ENCODE peak calls at places on chromosomes 5 and 9, in six cellular contexts. K is HCT116, X is body of pancreas, J is OCI-LY7, S is prostate gland, W is aorta. Q is an unnamed sample.

GRCh38 chr9:130536594-130537215 is 42.7 kb upstream of the FUBP3 start:
- DNase-seq in J (no peak), K (no peak), X (no peak), W (no peak), S (no peak), Q (no peak)

GRCh38 chr5:55484531-55484930 is 50.2 kb downstream of the PLPP1 start:
- DNase-seq in X (no peak), S (no peak), W (no peak), K (no peak), J (no peak), Q (peak; percentile 82)

GRCh38 chr9:129482521-129483466 is 138.1 kb downstream of the C9orf50 start:
- DNase-seq in K (no peak), W (peak; percentile 93), S (peak; percentile 88), J (no peak), X (peak; percentile 93), Q (no peak)

GRCh38 chr5:156835905-156836304 is 14.2 kb upstream of the PPP1R2B start:
- DNase-seq in W (no peak), K (peak; percentile 10), S (no peak), X (no peak), J (peak; percentile 81), Q (no peak)

GRCh38 chr5:1009359-1010180 is 968 bp downstream of the NKD2 start:
- DNase-seq in W (peak; percentile 37), K (no peak), J (no peak), X (peak; percentile 10), S (no peak), Q (no peak)

GRCh38 chr9:35191105-35191504 is 29.3 kb downstream of the UNC13B start:
- DNase-seq in S (no peak), X (no peak), W (no peak), K (no peak), J (no peak), Q (no peak)

GRCh38 chr5:27275353-27275752 is 237.0 kb upstream of the CDH9 start:
- DNase-seq in W (no peak), J (no peak), S (no peak), X (no peak), K (no peak), Q (no peak)

GRCh38 chr5:143002459-143003327 is 232.5 kb downstream of the ARHGAP26 start:
- DNase-seq in X (no peak), K (no peak), W (peak; percentile 67), S (no peak), J (peak; percentile 91), Q (no peak)

GRCh38 chr5:130316971-130317421 is 412.7 kb downstream of the CHSY3 start:
- DNase-seq in W (no peak), J (no peak), X (no peak), K (no peak), S (no peak), Q (no peak)

GRCh38 chr5:180803181-180804128 is 849 bp upstream of the MGAT1 start:
- DNase-seq in X (no peak), S (peak; percentile 59), J (peak; percentile 88), W (peak; percentile 94), K (no peak), Q (no peak)

GRCh38 chr5:119795768-119796167 is 166.4 kb downstream of the FAM170A start:
- DNase-seq in J (no peak), W (no peak), S (no peak), X (no peak), K (no peak), Q (no peak)

GRCh38 chr9:77384406-77384805 is 207.1 kb downstream of the VPS13A start:
- DNase-seq in J (no peak), S (no peak), X (no peak), W (no peak), K (no peak), Q (no peak)

GRCh38 chr9:98024702-98025101 is 31.8 kb upstream of the NANS start:
- DNase-seq in K (no peak), S (no peak), J (no peak), W (no peak), X (no peak), Q (no peak)

GRCh38 chr5:93017854-93018253 is 563.2 kb downstream of the NR2F1-AS1 start:
- DNase-seq in K (no peak), S (no peak), W (no peak), J (no peak), X (no peak), Q (no peak)

GRCh38 chr5:97022898-97023297 is 87.0 kb downstream of the LNPEP start:
- DNase-seq in J (no peak), X (no peak), W (no peak), S (no peak), K (no peak), Q (no peak)

GRCh38 chr5:78993165-78993564 is 8.1 kb upstream of the ARSB start:
- DNase-seq in J (no peak), S (no peak), W (no peak), X (no peak), K (no peak), Q (no peak)

GRCh38 chr9:81268048-81268447 is 421.3 kb downstream of the TLE1 start:
- DNase-seq in X (no peak), J (no peak), K (no peak), W (no peak), S (no peak), Q (no peak)

GRCh38 chr5:132002701-132003100 is 8.8 kb downstream of the ACSL6 start:
- DNase-seq in J (no peak), K (no peak), S (no peak), W (peak; percentile 20), X (no peak), Q (no peak)

GRCh38 chr9:77541600-77541999 is 106.5 kb downstream of the GNA14 start:
- DNase-seq in S (no peak), W (no peak), J (no peak), K (no peak), X (no peak), Q (no peak)

GRCh38 chr9:78874056-78874455 is 577.1 kb downstream of the PSAT1 start:
- DNase-seq in J (no peak), W (no peak), K (no peak), X (no peak), S (no peak), Q (no peak)

DNA sequence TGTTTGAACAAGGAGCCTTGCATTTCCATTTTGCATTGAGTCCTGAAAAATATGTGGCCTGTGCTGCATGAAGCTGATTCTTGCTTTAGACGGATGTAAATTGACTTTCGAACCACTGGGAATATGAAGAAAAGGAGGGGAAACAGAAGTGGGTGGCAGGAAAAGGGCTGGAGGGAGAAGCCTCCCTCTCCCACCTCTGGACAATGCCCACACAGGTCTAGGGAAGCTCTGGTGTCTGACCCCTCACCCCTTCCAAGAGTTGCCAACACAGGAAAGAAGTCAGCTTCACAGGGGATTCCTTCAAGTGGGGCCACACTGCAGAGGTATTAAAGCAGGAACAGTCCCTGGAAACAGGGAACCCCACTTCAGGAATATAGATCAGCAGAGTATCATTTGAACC is 52.2 kb downstream of the ZNF366 start:
- DNase-seq in S (no peak), W (no peak), K (no peak), X (no peak), J (no peak), Q (no peak)
- H3K4me1 ChIP-seq in S (peaks cover 10% of the 10 kb centered on the region), W (peaks cover 3% of the 10 kb centered on the region), K (peaks cover 13% of the 10 kb centered on the region), X (peaks cover 32% of the 10 kb centered on the region), J (peaks cover 9% of the 10 kb centered on the region), Q (no peaks in the 10 kb centered on the region)

DNA sequence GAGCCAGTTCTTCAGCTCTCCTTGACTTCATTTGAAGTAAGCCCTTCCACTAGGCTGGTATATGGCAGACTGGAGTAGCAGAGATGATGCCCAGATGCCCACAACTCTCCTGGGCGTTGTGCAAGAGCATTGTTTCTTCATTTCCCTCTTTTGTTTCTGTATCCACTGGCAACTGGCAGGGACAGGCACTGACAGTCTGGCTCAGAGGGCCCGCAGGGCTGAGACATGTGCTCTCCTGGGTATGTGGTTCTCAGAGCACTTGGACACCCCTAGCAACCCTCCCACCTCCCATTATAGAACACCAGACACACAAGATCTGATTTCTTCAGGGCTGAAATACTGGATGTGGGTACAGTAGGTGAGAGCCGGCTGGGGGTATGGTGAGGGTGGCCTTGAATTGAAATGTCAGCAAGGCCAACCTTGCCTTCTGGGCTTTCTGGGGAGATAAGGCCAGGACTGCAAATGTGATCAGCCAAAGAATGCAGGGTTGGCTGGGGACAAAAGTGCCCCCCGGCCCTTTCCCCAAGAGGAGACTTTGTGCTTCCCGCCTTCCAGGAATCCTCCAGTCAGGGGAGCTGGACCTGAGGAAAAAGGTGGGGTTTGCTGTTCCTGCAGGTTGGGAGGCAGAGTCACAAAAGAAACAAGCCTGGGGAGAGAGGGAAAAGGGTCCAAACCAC is 28.6 kb upstream of the CTNNA1 start:
- DNase-seq in J (no peak), W (peak; percentile 67), K (no peak), X (no peak), S (peak; percentile 19), Q (no peak)
- H3K4me1 ChIP-seq in J (no peaks in the 10 kb centered on the region), W (no peaks in the 10 kb centered on the region), K (peaks cover 19% of the 10 kb centered on the region), X (peaks cover 9% of the 10 kb centered on the region), S (peaks cover 11% of the 10 kb centered on the region), Q (peaks cover 8% of the 10 kb centered on the region)

DNA sequence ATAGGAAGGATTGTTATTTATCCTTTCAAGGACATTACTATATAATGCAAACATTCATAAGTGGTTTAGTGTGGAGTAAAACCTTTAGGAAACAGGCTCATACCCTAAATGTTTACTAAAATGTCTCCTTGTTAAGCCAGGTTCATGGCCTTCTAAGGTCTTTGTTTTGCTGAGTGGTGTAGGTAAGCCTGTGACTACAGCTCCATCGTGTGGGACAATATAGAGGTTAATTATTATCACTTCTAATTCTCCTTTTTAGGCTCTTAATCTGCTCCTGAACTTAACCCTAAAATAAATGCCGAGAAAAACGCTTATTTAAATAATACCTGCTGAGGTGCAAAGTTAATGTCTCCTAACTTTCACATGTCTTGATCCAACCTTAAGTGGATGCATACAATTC is 43.8 kb downstream of the SPINK5 start:
- DNase-seq in W (no peak), J (no peak), X (no peak), S (no peak), K (no peak), Q (no peak)
- H3K4me1 ChIP-seq in W (no peaks in the 10 kb centered on the region), J (no peaks in the 10 kb centered on the region), X (no peaks in the 10 kb centered on the region), S (no peaks in the 10 kb centered on the region), K (no peaks in the 10 kb centered on the region), Q (no peaks in the 10 kb centered on the region)

GRCh38 chr9:137367506-137368430 is 55.2 kb downstream of the EXD3 start:
- DNase-seq in X (no peak), W (no peak), S (no peak), J (no peak), K (no peak), Q (no peak)

GRCh38 chr9:137369911-137370630 is 52.9 kb downstream of the EXD3 start:
- DNase-seq in K (no peak), S (no peak), W (peak; percentile 25), J (no peak), X (no peak), Q (no peak)

GRCh38 chr9:137366891-137367381 is 56.0 kb downstream of the EXD3 start:
- DNase-seq in W (no peak), X (no peak), J (no peak), S (no peak), K (no peak), Q (no peak)

GRCh38 chr9:137369111-137369787 is 53.7 kb downstream of the EXD3 start:
- DNase-seq in S (no peak), X (no peak), J (no peak), K (no peak), W (no peak), Q (no peak)

DNA sequence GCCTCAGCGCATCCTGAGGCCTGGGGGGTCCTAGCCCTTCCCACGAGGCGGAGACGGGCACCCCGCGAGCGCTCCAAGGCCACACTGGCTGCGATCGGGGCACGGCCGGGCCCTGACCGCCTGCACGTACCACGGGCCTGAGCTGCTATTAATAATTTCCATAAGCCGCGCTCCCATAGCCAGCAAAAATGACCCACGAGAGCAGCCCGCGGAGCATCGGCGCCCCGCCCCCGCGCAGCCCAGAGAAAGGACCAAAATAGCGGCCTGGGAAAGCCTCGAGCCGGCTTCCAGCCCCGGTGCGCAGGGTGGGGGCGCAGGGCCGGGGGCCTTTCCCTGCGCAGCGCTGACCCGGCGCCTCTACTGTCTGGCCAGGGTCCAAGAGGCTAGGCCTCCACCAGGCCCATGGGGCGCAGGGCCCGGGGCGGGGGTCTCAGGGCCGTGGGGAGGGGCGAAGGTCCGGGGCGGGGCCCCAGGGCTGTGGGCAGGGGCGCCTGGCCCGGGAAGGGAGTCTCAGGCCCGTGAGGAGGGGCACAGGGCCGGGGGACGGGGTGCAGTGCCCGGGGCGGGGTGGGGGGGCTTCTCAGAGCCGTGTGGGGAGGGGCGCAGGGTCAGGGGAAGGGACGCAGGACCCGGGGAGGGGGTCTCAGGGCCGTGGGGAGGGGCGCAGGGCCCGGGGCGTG is 54.4 kb downstream of the EXD3 start:
- DNase-seq in S (no peak), X (no peak), W (peak; percentile 62), J (no peak), K (no peak), Q (no peak)
- H3K4me1 ChIP-seq in S (no peaks in the 10 kb centered on the region), X (peaks cover 17% of the 10 kb centered on the region), W (no peaks in the 10 kb centered on the region), J (no peaks in the 10 kb centered on the region), K (no peaks in the 10 kb centered on the region), Q (no peaks in the 10 kb centered on the region)

Q was measured in iPS DF 6.9.